ENCODE peak calls at places on chromosome 10, in nine cellular contexts. X is stimulated activated CD8-positive, alpha-beta memory T cell treated with anti-CD3 and anti-CD28 coated beads, Interleukin-4, amount 100 ng/mL, for 1 hour; Z is K562; D is astrocyte; H is fibroblast of lung; Y is AG08396; U is dorsolateral prefrontal cortex; T is kidney tubule cell; C is A673. M is an unnamed sample.

GRCh38 chr10:37734971-37735370 is 122.4 kb downstream of the ZNF248 start:
- DNase-seq in X (no peak), Z (no peak), D (no peak), H (peak), Y (peak), U (no peak), T (peak), C (no peak), M (no peak)

GRCh38 chr10:68870545-68871104 is 30.5 kb upstream of the DDX50 start:
- DNase-seq in X (no peak), Z (no peak), D (peak), H (no peak), Y (no peak), U (no peak), T (no peak), C (no peak), M (no peak)

GRCh38 chr10:124320778-124321432 is 97.8 kb downstream of the OAT start:
- DNase-seq in X (no peak), Z (no peak), D (no peak), H (no peak), Y (no peak), U (no peak), T (no peak), C (no peak), M (no peak)

GRCh38 chr10:23777153-23777552 is 338.3 kb downstream of the OTUD1 start:
- DNase-seq in X (no peak), Z (no peak), D (no peak), H (no peak), Y (no peak), U (no peak), T (no peak), C (no peak), M (no peak)

GRCh38 chr10:33117816-33118215 is 159.8 kb upstream of the ITGB1 start:
- DNase-seq in X (no peak), Z (no peak), D (no peak), H (no peak), Y (no peak), U (no peak), T (no peak), C (no peak), M (no peak)

GRCh38 chr10:127198721-127199120 is 2.3 kb upstream of the INSYN2A start:
- DNase-seq in X (no peak), Z (no peak), D (no peak), H (no peak), Y (no peak), U (no peak), T (no peak), C (no peak), M (no peak)

GRCh38 chr10:104123397-104123796 is 1.4 kb downstream of the SFR1 start:
- DNase-seq in X (no peak), Z (no peak), D (no peak), H (no peak), Y (peak), U (no peak), T (peak), C (peak), M (no peak)

GRCh38 chr10:131473645-131474044 is 162.1 kb upstream of the TCERG1L start:
- DNase-seq in X (no peak), Z (no peak), D (no peak), H (no peak), Y (no peak), U (no peak), T (no peak), C (no peak), M (no peak)

GRCh38 chr10:76303682-76304316 is 872.4 kb downstream of the LRMDA start:
- DNase-seq in X (no peak), Z (no peak), D (peak), H (peak), Y (peak), U (peak), T (peak), C (peak), M (peak)

GRCh38 chr10:78267598-78267997 is 233.9 kb downstream of the RPS24 start:
- DNase-seq in X (no peak), Z (no peak), D (peak), H (peak), Y (peak), U (no peak), T (peak), C (no peak), M (no peak)

GRCh38 chr10:96309631-96310358 is 5.6 kb downstream of the DNTT start:
- DNase-seq in X (no peak), Z (no peak), D (no peak), H (no peak), Y (no peak), U (no peak), T (no peak), C (no peak), M (no peak)

GRCh38 chr10:36717118-36717517 is 408.3 kb upstream of the ANKRD30A start:
- DNase-seq in X (no peak), Z (no peak), D (no peak), H (no peak), Y (no peak), U (no peak), T (peak), C (no peak), M (no peak)

GRCh38 chr10:133229265-133230022 is 573 bp upstream of the UTF1 start:
- DNase-seq in X (no peak), Z (no peak), D (no peak), H (no peak), Y (no peak), U (no peak), T (no peak), C (no peak), M (no peak)

GRCh38 chr10:88004451-88004850 is 141.0 kb downstream of the PTEN start:
- DNase-seq in X (no peak), Z (no peak), D (peak), H (peak), Y (peak), U (no peak), T (peak), C (peak), M (no peak)

GRCh38 chr10:84416245-84416555 is 87.8 kb downstream of the CCSER2 start:
- DNase-seq in X (no peak), Z (no peak), D (no peak), H (no peak), Y (no peak), U (no peak), T (no peak), C (no peak), M (no peak)

GRCh38 chr10:5948999-5949759 is 28.2 kb downstream of the IL15RA start:
- DNase-seq in X (no peak), Z (peak), D (peak), H (peak), Y (peak), U (peak), T (peak), C (peak), M (peak)

GRCh38 chr10:24438800-24439199 is 229.9 kb downstream of the KIAA1217 start:
- DNase-seq in X (no peak), Z (no peak), D (peak), H (peak), Y (no peak), U (no peak), T (no peak), C (no peak), M (no peak)

GRCh38 chr10:102009801-102010425 is 46.1 kb downstream of the ARMH3 start:
- DNase-seq in X (no peak), Z (no peak), D (peak), H (peak), Y (peak), U (no peak), T (peak), C (peak), M (peak)

GRCh38 chr10:8137726-8138125 is 83.2 kb downstream of the GATA3 start:
- DNase-seq in X (no peak), Z (no peak), D (no peak), H (no peak), Y (no peak), U (no peak), T (no peak), C (no peak), M (no peak)

GRCh38 chr10:128186959-128187787 is 61.0 kb upstream of the MKI67 start:
- DNase-seq in X (no peak), Z (no peak), D (no peak), H (no peak), Y (no peak), U (no peak), T (no peak), C (no peak), M (no peak)

M was measured in body of pancreas.